ENCODE peak calls at places on chromosomes 3 and 15, in seven cellular contexts. One of them, this sample, is unnamed.

GRCh38 chr15:52183562-52184173 is 7.5 kb downstream of the GNB5 start:
- DNase-seq in cardiac fibroblast: peak; percentile 54
- DNase-seq in lower lobe of right lung: no peak
- DNase-seq in uterus: no peak
- DNase-seq in fibroblast of the aortic adventitia: peak; percentile 60
- DNase-seq in CD8-positive, alpha-beta T cell: no peak
- DNase-seq in keratinocyte: no peak
- DNase-seq in this sample: peak; percentile 48

GRCh38 chr15:95470997-95471692 is 859.4 kb upstream of the NR2F2 start:
- DNase-seq in lower lobe of right lung: no peak
- DNase-seq in cardiac fibroblast: peak; percentile 91
- DNase-seq in fibroblast of the aortic adventitia: peak; percentile 82
- DNase-seq in CD8-positive, alpha-beta T cell: no peak
- DNase-seq in uterus: no peak
- DNase-seq in keratinocyte: no peak
- DNase-seq in this sample: peak; percentile 14

GRCh38 chr15:23437146-23437545 is 9.9 kb downstream of the GOLGA6L2 start:
- DNase-seq in cardiac fibroblast: no peak
- DNase-seq in keratinocyte: no peak
- DNase-seq in CD8-positive, alpha-beta T cell: no peak
- DNase-seq in fibroblast of the aortic adventitia: no peak
- DNase-seq in uterus: no peak
- DNase-seq in lower lobe of right lung: no peak
- DNase-seq in this sample: no peak

GRCh38 chr3:117278424-117279190 is 569.0 kb downstream of the TUSC7 start:
- DNase-seq in cardiac fibroblast: no peak
- DNase-seq in CD8-positive, alpha-beta T cell: no peak
- DNase-seq in keratinocyte: no peak
- DNase-seq in fibroblast of the aortic adventitia: peak; percentile 1
- DNase-seq in uterus: no peak
- DNase-seq in lower lobe of right lung: no peak
- DNase-seq in this sample: peak; percentile 39

GRCh38 chr3:42081814-42082473 is 9.2 kb upstream of the TRAK1 start:
- DNase-seq in lower lobe of right lung: no peak
- DNase-seq in cardiac fibroblast: no peak
- DNase-seq in CD8-positive, alpha-beta T cell: no peak
- DNase-seq in uterus: no peak
- DNase-seq in fibroblast of the aortic adventitia: no peak
- DNase-seq in keratinocyte: no peak
- DNase-seq in this sample: no peak

GRCh38 chr15:74788716-74789151 is 6.9 kb downstream of the CSK start:
- DNase-seq in fibroblast of the aortic adventitia: no peak
- DNase-seq in lower lobe of right lung: no peak
- DNase-seq in CD8-positive, alpha-beta T cell: no peak
- DNase-seq in keratinocyte: no peak
- DNase-seq in uterus: no peak
- DNase-seq in cardiac fibroblast: no peak
- DNase-seq in this sample: no peak

GRCh38 chr3:114624047-114624445 is 330.2 kb downstream of the TIGIT start:
- DNase-seq in cardiac fibroblast: peak; percentile 79
- DNase-seq in CD8-positive, alpha-beta T cell: no peak
- DNase-seq in uterus: peak; percentile 58
- DNase-seq in lower lobe of right lung: no peak
- DNase-seq in fibroblast of the aortic adventitia: peak; percentile 69
- DNase-seq in keratinocyte: no peak
- DNase-seq in this sample: peak; percentile 68

GRCh38 chr3:150511096-150511670 is 35.1 kb downstream of the SERP1 start:
- DNase-seq in CD8-positive, alpha-beta T cell: no peak
- DNase-seq in uterus: no peak
- DNase-seq in keratinocyte: no peak
- DNase-seq in lower lobe of right lung: no peak
- DNase-seq in fibroblast of the aortic adventitia: no peak
- DNase-seq in cardiac fibroblast: no peak
- DNase-seq in this sample: no peak

GRCh38 chr15:87326274-87326673 is 930.3 kb downstream of the NTRK3 start:
- DNase-seq in cardiac fibroblast: peak; percentile 3
- DNase-seq in fibroblast of the aortic adventitia: peak; percentile 63
- DNase-seq in uterus: no peak
- DNase-seq in keratinocyte: no peak
- DNase-seq in lower lobe of right lung: no peak
- DNase-seq in CD8-positive, alpha-beta T cell: no peak
- DNase-seq in this sample: no peak

GRCh38 chr15:58582150-58582549 is 150.4 kb downstream of the LIPC start:
- DNase-seq in cardiac fibroblast: no peak
- DNase-seq in keratinocyte: no peak
- DNase-seq in uterus: no peak
- DNase-seq in CD8-positive, alpha-beta T cell: no peak
- DNase-seq in lower lobe of right lung: no peak
- DNase-seq in fibroblast of the aortic adventitia: no peak
- DNase-seq in this sample: no peak

GRCh38 chr15:90231028-90232017 is 2.4 kb downstream of the CIB1 start:
- DNase-seq in keratinocyte: no peak
- DNase-seq in CD8-positive, alpha-beta T cell: peak; percentile 72
- DNase-seq in uterus: no peak
- DNase-seq in cardiac fibroblast: no peak
- DNase-seq in lower lobe of right lung: peak; percentile 79
- DNase-seq in fibroblast of the aortic adventitia: no peak
- DNase-seq in this sample: no peak

GRCh38 chr15:29139072-29139471 is 130.6 kb downstream of the NSMCE3 start:
- DNase-seq in fibroblast of the aortic adventitia: no peak
- DNase-seq in keratinocyte: no peak
- DNase-seq in CD8-positive, alpha-beta T cell: no peak
- DNase-seq in cardiac fibroblast: no peak
- DNase-seq in uterus: no peak
- DNase-seq in lower lobe of right lung: no peak
- DNase-seq in this sample: no peak

GRCh38 chr15:29141206-29141907 is 128.3 kb downstream of the NSMCE3 start:
- DNase-seq in fibroblast of the aortic adventitia: no peak
- DNase-seq in cardiac fibroblast: no peak
- DNase-seq in uterus: no peak
- DNase-seq in lower lobe of right lung: no peak
- DNase-seq in CD8-positive, alpha-beta T cell: no peak
- DNase-seq in keratinocyte: no peak
- DNase-seq in this sample: no peak

GRCh38 chr15:29138260-29138659 is 131.4 kb downstream of the NSMCE3 start:
- DNase-seq in cardiac fibroblast: no peak
- DNase-seq in uterus: no peak
- DNase-seq in keratinocyte: no peak
- DNase-seq in CD8-positive, alpha-beta T cell: no peak
- DNase-seq in fibroblast of the aortic adventitia: no peak
- DNase-seq in lower lobe of right lung: no peak
- DNase-seq in this sample: no peak

GRCh38 chr15:29140475-29141172 is 129.0 kb downstream of the NSMCE3 start:
- DNase-seq in cardiac fibroblast: no peak
- DNase-seq in keratinocyte: no peak
- DNase-seq in uterus: no peak
- DNase-seq in CD8-positive, alpha-beta T cell: no peak
- DNase-seq in lower lobe of right lung: no peak
- DNase-seq in fibroblast of the aortic adventitia: no peak
- DNase-seq in this sample: no peak

DNA sequence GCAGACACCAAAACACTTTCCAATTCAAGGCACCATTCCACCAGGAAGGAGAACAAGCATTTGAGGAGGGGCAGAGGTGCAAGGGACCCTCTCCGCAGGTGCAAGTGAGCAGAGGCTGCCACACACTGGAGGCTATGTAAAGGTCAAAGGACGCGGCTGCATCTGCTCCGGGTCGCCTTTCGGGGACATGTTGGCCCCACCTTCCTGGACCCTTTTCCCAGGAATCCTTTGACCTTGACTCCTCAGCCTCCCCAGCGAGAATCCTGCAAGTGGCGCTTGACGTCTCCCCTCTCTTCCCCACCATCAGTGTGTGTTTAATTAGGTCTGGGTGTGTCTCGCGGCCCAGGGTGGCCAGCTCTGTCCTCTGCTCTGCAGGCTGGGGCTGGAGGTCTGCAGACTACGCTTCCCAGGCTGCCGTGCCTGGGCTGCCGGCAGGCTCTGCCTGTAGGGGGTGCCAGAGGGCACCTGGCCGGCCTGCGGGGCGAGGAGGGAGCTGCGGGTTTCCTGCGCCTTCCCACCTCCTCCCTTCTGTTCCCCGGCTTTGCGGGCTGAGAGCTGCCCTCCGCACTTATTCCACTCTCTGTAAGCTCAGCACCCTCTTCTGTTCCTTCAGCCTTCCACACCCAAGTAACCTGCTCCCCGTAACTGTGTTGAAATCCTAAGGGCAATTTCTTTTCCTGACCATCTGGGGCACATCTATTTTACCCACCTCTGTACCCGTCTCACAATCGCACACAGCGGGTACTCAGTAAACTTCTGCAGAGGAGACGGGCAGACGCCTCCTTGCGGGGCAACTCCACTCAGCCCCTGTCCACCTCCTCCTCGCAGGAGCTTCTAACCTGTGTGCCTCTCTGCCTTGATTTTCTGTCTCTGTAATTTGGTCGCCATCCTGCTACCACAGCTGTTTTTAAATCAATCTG is 129.8 kb downstream of the NSMCE3 start:
- DNase-seq in cardiac fibroblast: peak; percentile 48
- DNase-seq in keratinocyte: no peak
- DNase-seq in uterus: no peak
- DNase-seq in CD8-positive, alpha-beta T cell: peak; percentile 40
- DNase-seq in fibroblast of the aortic adventitia: peak; percentile 17
- DNase-seq in lower lobe of right lung: no peak
- DNase-seq in this sample: peak; percentile 28
- TF ChIP-seq CTCF in cardiac fibroblast: peak; percentile 92
- TF ChIP-seq CTCF in keratinocyte: peak; percentile 88
- TF ChIP-seq CTCF in uterus: peak; percentile 45
- TF ChIP-seq CTCF in CD8-positive, alpha-beta T cell: peak; percentile 75
- TF ChIP-seq CTCF in fibroblast of the aortic adventitia: peak; percentile 85
- TF ChIP-seq CTCF in lower lobe of right lung: peak; percentile 75
- TF ChIP-seq CTCF in this sample: peak; percentile 70

DNA sequence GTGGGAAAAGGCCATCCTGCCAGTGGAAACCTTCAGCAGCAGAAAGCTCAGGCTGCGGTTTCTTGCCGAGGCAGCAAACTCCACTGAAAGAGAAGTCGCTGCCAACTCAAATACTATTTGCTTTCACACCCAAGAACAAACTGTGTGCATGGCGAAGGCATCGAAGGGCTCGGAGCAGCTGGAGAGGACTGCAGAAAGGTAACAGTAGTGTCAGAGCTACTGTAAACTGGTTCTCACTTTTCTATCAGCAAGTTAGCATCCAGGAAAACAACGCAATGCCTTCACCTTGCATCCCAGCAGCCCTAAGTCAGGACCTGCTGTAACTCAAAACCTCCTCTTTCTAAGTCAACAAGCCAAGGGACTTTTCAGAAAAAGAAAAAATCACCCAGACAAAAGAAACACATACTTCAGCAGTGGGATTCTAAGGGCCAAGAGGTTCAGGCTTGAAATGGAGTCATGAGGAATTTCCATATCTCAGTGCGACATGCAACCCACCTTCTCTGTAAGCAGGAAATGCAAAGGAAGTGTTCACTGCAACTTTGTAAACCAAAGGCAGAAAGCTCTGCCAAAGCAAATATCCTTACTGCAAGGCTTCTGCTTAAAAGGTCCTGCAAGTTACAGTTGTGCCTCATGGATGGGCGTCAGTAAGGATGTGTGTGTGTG is 193.5 kb downstream of the FOXP1 start:
- DNase-seq in uterus: no peak
- DNase-seq in fibroblast of the aortic adventitia: peak; percentile 80
- DNase-seq in lower lobe of right lung: peak; percentile 66
- DNase-seq in keratinocyte: no peak
- DNase-seq in cardiac fibroblast: peak; percentile 83
- DNase-seq in CD8-positive, alpha-beta T cell: peak; percentile 27
- DNase-seq in this sample: peak; percentile 47
- H3K4me3 ChIP-seq in uterus: no peak overlapping the region
- H3K4me3 ChIP-seq in fibroblast of the aortic adventitia: peak overlapping the region; percentile 39
- H3K4me3 ChIP-seq in lower lobe of right lung: peak overlapping the region; percentile 15
- H3K4me3 ChIP-seq in keratinocyte: no peak overlapping the region
- H3K4me3 ChIP-seq in cardiac fibroblast: no peak overlapping the region
- H3K4me3 ChIP-seq in CD8-positive, alpha-beta T cell: peak overlapping the region; percentile 30
- H3K4me3 ChIP-seq in this sample: no peak overlapping the region

DNA sequence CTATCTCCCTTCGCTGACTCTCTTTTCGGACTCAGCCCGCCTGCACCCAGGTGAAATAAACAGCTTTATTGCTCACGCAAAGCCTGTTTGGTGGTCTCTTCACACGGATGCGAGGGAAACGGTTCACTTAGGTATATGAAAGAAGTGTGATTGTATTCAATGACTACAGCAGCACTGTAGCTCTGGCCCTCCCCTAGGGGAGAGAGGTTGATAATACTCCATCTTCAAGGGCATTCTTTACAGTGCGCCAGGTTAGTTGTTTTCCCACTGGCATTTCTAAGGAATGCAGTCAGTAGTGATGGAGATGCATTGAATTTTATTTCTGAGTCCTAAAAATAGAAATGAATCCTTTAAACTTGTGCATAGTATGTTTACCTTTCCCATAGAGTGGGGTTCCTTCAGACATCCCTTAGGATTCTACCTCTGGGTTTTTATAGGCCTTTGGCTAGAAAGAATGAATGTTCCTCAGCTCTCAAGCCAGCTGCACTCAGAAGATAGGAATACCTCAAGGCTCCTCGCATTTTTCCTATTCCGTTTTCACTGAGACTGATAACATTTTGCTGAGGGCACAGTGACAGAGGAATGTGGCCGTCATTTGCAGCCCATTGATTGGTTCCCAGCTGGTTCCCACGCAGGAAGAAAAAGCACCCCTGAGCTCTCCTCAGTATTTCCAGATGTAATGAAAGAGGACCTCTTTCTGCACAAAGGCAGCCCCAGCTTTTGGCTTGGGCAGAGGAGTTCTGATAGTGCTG is 131.8 kb upstream of the C2CD4B start:
- DNase-seq in fibroblast of the aortic adventitia: no peak
- DNase-seq in lower lobe of right lung: no peak
- DNase-seq in CD8-positive, alpha-beta T cell: no peak
- DNase-seq in uterus: no peak
- DNase-seq in cardiac fibroblast: no peak
- DNase-seq in keratinocyte: no peak
- DNase-seq in this sample: no peak
- TF ChIP-seq CTCF in fibroblast of the aortic adventitia: no peak
- TF ChIP-seq CTCF in lower lobe of right lung: no peak
- TF ChIP-seq CTCF in CD8-positive, alpha-beta T cell: no peak
- TF ChIP-seq CTCF in uterus: no peak
- TF ChIP-seq CTCF in cardiac fibroblast: no peak
- TF ChIP-seq CTCF in keratinocyte: no peak
- TF ChIP-seq CTCF in this sample: no peak

DNA sequence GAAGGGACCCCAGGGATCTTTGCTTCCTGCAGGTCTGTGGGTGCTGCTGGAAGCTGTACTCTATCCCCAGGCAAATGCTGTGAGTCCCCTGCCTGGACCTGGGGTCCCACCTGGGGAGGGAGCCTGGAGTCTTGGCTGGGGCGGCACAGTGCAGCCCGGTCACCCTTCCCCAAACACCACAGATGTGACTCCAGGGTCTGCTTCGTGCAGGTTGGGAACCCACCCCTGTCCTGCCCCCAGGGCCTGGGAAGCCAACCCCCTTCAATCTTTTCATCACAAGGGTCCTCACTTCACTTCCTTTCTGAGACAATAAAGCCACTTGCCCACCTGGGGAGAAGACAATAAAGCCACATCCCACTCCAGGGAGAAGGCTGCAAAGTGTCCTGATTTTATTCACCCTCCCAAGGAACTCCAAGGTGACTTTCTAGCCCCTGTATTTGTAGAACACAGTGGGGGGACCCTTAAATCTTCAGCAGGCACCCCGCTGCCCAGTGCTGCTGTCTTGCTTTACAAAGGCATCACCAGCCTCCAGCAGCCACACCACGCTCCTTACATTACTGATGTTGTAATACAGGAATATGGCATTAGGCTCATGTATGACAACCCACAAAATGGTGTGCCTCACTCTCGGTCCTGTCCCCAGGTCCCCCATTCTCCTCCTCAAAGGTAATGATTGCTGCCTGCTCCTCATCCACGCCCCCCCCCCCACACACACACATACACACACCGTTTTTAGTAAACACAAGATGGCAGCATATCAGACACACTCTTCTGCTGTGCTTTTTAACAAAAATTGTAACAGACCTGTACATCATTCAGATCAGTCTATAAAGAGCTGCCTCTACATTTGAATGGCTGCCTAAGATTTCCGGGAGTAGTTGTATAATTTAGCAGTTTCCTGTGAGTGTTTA is 9.9 kb downstream of the C3orf22 start:
- DNase-seq in fibroblast of the aortic adventitia: no peak
- DNase-seq in cardiac fibroblast: no peak
- DNase-seq in keratinocyte: no peak
- DNase-seq in CD8-positive, alpha-beta T cell: no peak
- DNase-seq in uterus: peak; percentile 5
- DNase-seq in lower lobe of right lung: peak; percentile 30
- DNase-seq in this sample: no peak
- H3K4me3 ChIP-seq in fibroblast of the aortic adventitia: no peak overlapping the region
- H3K4me3 ChIP-seq in cardiac fibroblast: no peak overlapping the region
- H3K4me3 ChIP-seq in keratinocyte: no peak overlapping the region
- H3K4me3 ChIP-seq in CD8-positive, alpha-beta T cell: no peak overlapping the region
- H3K4me3 ChIP-seq in uterus: no peak overlapping the region
- H3K4me3 ChIP-seq in lower lobe of right lung: no peak overlapping the region
- H3K4me3 ChIP-seq in this sample: no peak overlapping the region

This sample was measured in fibroblast of mammary gland.